ENCODE peak calls at places on chromosomes 16 and 17, in seven cellular contexts. W, E, P, N, M, J and Y are unnamed samples.

GRCh38 chr17:35948092-35948491 is 4.6 kb upstream of the LYZL6 start:
- DNase-seq in N (no peak), E (no peak), P (no peak), W (no peak), J (no peak), M (no peak), Y (no peak)

GRCh38 chr17:52157603-52158449 is 688 bp downstream of the CA10 start:
- DNase-seq in J (peak; percentile 46), E (no peak), P (no peak), M (no peak), W (no peak), N (no peak), Y (no peak)

GRCh38 chr16:30028438-30029093 is 2.5 kb downstream of the TLCD3B start:
- DNase-seq in E (no peak), M (no peak), P (no peak), N (no peak), W (no peak), J (peak; percentile 92), Y (no peak)

GRCh38 chr17:57684711-57685498 is 60.2 kb downstream of the CCDC182 start:
- DNase-seq in N (no peak), W (no peak), M (peak; percentile 62), E (no peak), P (no peak), J (no peak), Y (peak; percentile 48)

GRCh38 chr16:80105160-80105559 is 435.6 kb upstream of the DYNLRB2 start:
- DNase-seq in J (no peak), E (no peak), N (no peak), M (no peak), W (no peak), P (no peak), Y (no peak)

GRCh38 chr17:80432350-80432955 is 17.5 kb downstream of the ENDOV start:
- DNase-seq in N (no peak), M (no peak), J (no peak), W (no peak), E (no peak), P (no peak), Y (no peak)

GRCh38 chr16:84360748-84361147 is 7.6 kb upstream of the ATP2C2 start:
- DNase-seq in J (no peak), M (no peak), W (no peak), N (no peak), P (no peak), E (no peak), Y (no peak)

GRCh38 chr17:6353161-6353560 is 81.8 kb downstream of the AIPL1 start:
- DNase-seq in W (no peak), M (peak; percentile 57), J (no peak), N (no peak), P (no peak), E (no peak), Y (peak; percentile 7)

GRCh38 chr17:31696184-31696602 is 162.9 kb downstream of the COPRS start:
- DNase-seq in P (peak; percentile 98), W (peak; percentile 70), E (peak; percentile 53), J (peak; percentile 66), N (peak; percentile 90), M (peak; percentile 96), Y (peak; percentile 81)

GRCh38 chr17:1958134-1958881 is 66.8 kb downstream of the RTN4RL1 start:
- DNase-seq in J (no peak), W (no peak), N (no peak), M (no peak), E (no peak), P (no peak), Y (no peak)

GRCh38 chr17:34098712-34099111 is 156.4 kb upstream of the CCL2 start:
- DNase-seq in N (no peak), M (peak; percentile 34), W (no peak), E (no peak), J (no peak), P (no peak), Y (no peak)

GRCh38 chr16:62036101-62036806 is at the start of gene CDH8:
- DNase-seq in N (no peak), P (no peak), J (peak; percentile 69), W (no peak), E (peak; percentile 36), M (no peak), Y (peak; percentile 71)

GRCh38 chr16:62036807-62037135 is 533 bp upstream of the CDH8 start:
- DNase-seq in M (no peak), J (peak; percentile 15), E (no peak), W (no peak), P (no peak), N (no peak), Y (no peak)

GRCh38 chr16:62038646-62039045 is 2.4 kb upstream of the CDH8 start:
- DNase-seq in M (no peak), W (no peak), J (no peak), E (no peak), N (no peak), P (no peak), Y (no peak)

GRCh38 chr16:62038225-62038624 is 2.0 kb upstream of the CDH8 start:
- DNase-seq in P (no peak), E (no peak), M (no peak), N (no peak), W (no peak), J (no peak), Y (no peak)

GRCh38 chr16:62041401-62041800 is 5.2 kb upstream of the CDH8 start:
- DNase-seq in W (no peak), E (peak; percentile 65), N (peak; percentile 3), M (no peak), J (peak; percentile 36), P (no peak), Y (no peak)
- TF ChIP-seq CTCF in W (no peak), E (peak; percentile 75), N (peak; percentile 23), M (peak; percentile 31), J (peak; percentile 49), P (peak; percentile 41), Y (peak; percentile 77)

GRCh38 chr16:8355714-8356113 is 234.6 kb downstream of the TMEM114 start:
- DNase-seq in N (no peak), M (no peak), E (no peak), W (no peak), P (no peak), J (peak; percentile 4), Y (no peak)
- TF ChIP-seq CTCF in N (no peak), M (no peak), E (no peak), W (no peak), P (no peak), J (peak; percentile 49), Y (peak; percentile 67)

GRCh38 chr17:73595068-73595865 is 49.0 kb downstream of the SDK2 start:
- DNase-seq in M (no peak), E (no peak), J (peak; percentile 69), N (peak; percentile 7), W (no peak), P (no peak), Y (no peak)
- TF ChIP-seq CTCF in M (peak; percentile 27), E (no peak), J (peak; percentile 49), N (peak; percentile 28), W (peak; percentile 49), P (no peak), Y (peak; percentile 79)

GRCh38 chr16:73232555-73233422 is 184.9 kb upstream of the ZFHX3 start:
- DNase-seq in W (no peak), E (peak; percentile 96), M (no peak), J (no peak), N (peak; percentile 95), P (peak; percentile 68), Y (no peak)
- TF ChIP-seq CTCF in W (no peak), E (no peak), M (no peak), J (no peak), N (no peak), P (no peak), Y (no peak)

DNA sequence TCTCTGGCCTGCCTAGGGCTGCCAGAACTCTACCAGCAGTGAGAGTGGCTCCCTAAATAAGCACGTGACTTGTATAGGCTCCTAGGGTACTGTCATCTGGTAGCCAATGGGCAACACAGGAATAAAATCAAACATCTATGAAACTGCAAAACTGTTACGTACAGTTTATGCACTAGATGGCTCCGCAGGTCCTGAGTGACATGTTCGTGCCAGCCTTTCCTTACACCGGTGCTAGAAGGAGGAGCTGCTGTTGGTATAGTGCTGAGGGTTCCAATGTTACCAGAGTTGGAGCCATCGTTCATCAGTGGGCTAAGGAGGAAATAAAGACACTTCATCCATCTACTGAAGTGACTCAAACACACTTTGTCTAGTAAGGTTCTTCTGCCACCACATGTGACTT is 63.2 kb upstream of the TRAP1 start:
- DNase-seq in W (no peak), P (no peak), M (no peak), J (no peak), N (no peak), E (peak; percentile 7), Y (no peak)
- TF ChIP-seq CTCF in W (no peak), P (no peak), M (no peak), J (no peak), N (no peak), E (peak; percentile 15), Y (no peak)

GRCh38 chr16:58495861-58496331 is 4.0 kb upstream of the NDRG4 start:
- DNase-seq in E (no peak), N (no peak), M (no peak), P (no peak), J (no peak), W (no peak), Y (no peak)

GRCh38 chr16:58493756-58494431 is 6.0 kb upstream of the NDRG4 start:
- DNase-seq in W (no peak), E (no peak), P (no peak), M (no peak), J (no peak), N (no peak), Y (no peak)

GRCh38 chr16:58492735-58493134 is 7.2 kb upstream of the NDRG4 start:
- DNase-seq in W (no peak), P (no peak), E (no peak), J (no peak), N (no peak), M (no peak), Y (no peak)

GRCh38 chr16:58497468-58497867 is 2.5 kb upstream of the NDRG4 start:
- DNase-seq in W (no peak), M (no peak), N (no peak), P (no peak), J (no peak), E (no peak), Y (no peak)

GRCh38 chr16:58494981-58495860 is 4.7 kb upstream of the NDRG4 start:
- DNase-seq in J (peak; percentile 81), E (peak; percentile 100), P (peak; percentile 89), N (peak; percentile 93), W (peak; percentile 81), M (no peak), Y (peak; percentile 84)
- TF ChIP-seq CTCF in J (peak; percentile 44), E (peak; percentile 88), P (peak; percentile 74), N (peak; percentile 63), W (peak; percentile 27), M (peak; percentile 33), Y (peak; percentile 73)

GRCh38 chr17:9321862-9322261 is 253.8 kb downstream of the STX8 start:
- DNase-seq in N (no peak), W (no peak), J (no peak), M (no peak), P (no peak), E (no peak), Y (no peak)

GRCh38 chr17:9324864-9325263 is 250.8 kb downstream of the STX8 start:
- DNase-seq in M (no peak), P (no peak), N (peak; percentile 55), E (no peak), W (no peak), J (no peak), Y (no peak)

DNA sequence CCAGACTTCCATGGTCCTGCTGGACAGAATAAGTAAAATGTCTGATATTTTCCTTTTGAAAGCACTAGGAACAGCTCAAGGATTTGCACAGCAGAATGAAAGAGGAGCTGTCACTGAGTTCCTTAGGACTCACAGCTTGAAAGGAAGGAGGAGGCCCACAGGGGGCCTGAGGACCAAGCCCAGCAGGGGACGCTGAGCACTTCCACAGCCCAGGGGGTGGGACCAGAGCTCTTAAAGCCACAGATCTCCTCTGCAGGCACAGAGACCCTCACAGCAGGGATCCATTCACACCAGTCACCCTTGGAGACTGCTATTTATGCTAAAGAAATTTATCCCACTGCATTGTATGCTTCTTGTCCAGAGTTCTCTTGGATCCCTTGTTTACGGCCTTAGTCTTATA is 253.3 kb downstream of the STX8 start:
- DNase-seq in E (no peak), M (no peak), W (no peak), J (peak; percentile 50), N (no peak), P (no peak), Y (no peak)
- TF ChIP-seq CTCF in E (peak; percentile 54), M (no peak), W (no peak), J (peak; percentile 34), N (peak; percentile 17), P (no peak), Y (no peak)